ENCODE peak calls at places on chromosomes 12 and 14, in five cellular contexts. T is mesendoderm, B is neuronal stem cell, I is foreskin keratinocyte, F is breast epithelium. U is an unnamed sample.

GRCh38 chr14:98172243-98172778 is 1099.7 kb downstream of the BCL11B start:
- DNase-seq in T (no peak), B (no peak), I (no peak), F (no peak), U (no peak)

GRCh38 chr12:6788972-6789905 is at the start of gene CD4:
- DNase-seq in T (no peak), B (no peak), I (no peak), F (no peak), U (no peak)

GRCh38 chr14:92677087-92677668 is 71.2 kb downstream of the LGMN start:
- DNase-seq in T (no peak), B (no peak), I (no peak), F (no peak), U (no peak)

GRCh38 chr14:103746706-103747105 is 31.1 kb downstream of the ZFYVE21 start:
- DNase-seq in T (no peak), B (no peak), I (no peak), F (no peak), U (no peak)

GRCh38 chr12:126483145-126484068 is 1418.2 kb downstream of the AACS start:
- DNase-seq in T (no peak), B (no peak), I (peak), F (no peak), U (no peak)

GRCh38 chr12:96878704-96879103 is 28.4 kb upstream of the NEDD1 start:
- DNase-seq in T (no peak), B (no peak), I (no peak), F (no peak), U (no peak)

GRCh38 chr14:23640524-23641141 is 4.5 kb downstream of the DHRS2 start:
- DNase-seq in T (peak), B (no peak), I (no peak), F (no peak), U (no peak)

GRCh38 chr14:102523200-102524025 is 13.8 kb upstream of the ANKRD9 start:
- DNase-seq in T (no peak), B (no peak), I (no peak), F (no peak), U (no peak)

GRCh38 chr14:97393244-97393643 is 596.1 kb downstream of the VRK1 start:
- DNase-seq in T (no peak), B (no peak), I (no peak), F (no peak), U (no peak)

GRCh38 chr14:30874120-30874998 is at the start of gene COCH:
- DNase-seq in T (peak), B (peak), I (no peak), F (no peak), U (peak)

GRCh38 chr12:122306407-122306806 is 40.1 kb upstream of the VPS33A start:
- DNase-seq in T (peak), B (no peak), I (no peak), F (no peak), U (no peak)

GRCh38 chr14:96588410-96589249 is 86.4 kb downstream of the PAPOLA start:
- DNase-seq in T (no peak), B (no peak), I (no peak), F (no peak), U (no peak)

GRCh38 chr12:62966990-62967506 is 32.1 kb upstream of the PPM1H start:
- DNase-seq in T (no peak), B (no peak), I (no peak), F (no peak), U (no peak)

GRCh38 chr12:78431931-78432330 is 432.6 kb upstream of the SYT1 start:
- DNase-seq in T (no peak), B (no peak), I (peak), F (no peak), U (no peak)

GRCh38 chr14:83556746-83557460 is 1973.0 kb upstream of the FLRT2 start:
- DNase-seq in T (no peak), B (no peak), I (peak), F (no peak), U (no peak)

GRCh38 chr14:61233436-61233956 is 47.6 kb downstream of the TMEM30B start:
- DNase-seq in T (no peak), B (no peak), I (no peak), F (no peak), U (no peak)

GRCh38 chr14:104051092-104051813 is 34.2 kb upstream of the ASPG start:
- DNase-seq in T (no peak), B (no peak), I (no peak), F (no peak), U (no peak)

GRCh38 chr12:103279444-103279843 is 216.3 kb downstream of the C12orf42 start:
- DNase-seq in T (no peak), B (no peak), I (peak), F (no peak), U (no peak)

GRCh38 chr14:23364164-23364571 is 804 bp downstream of the EFS start:
- DNase-seq in T (peak), B (peak), I (no peak), F (peak), U (peak)

GRCh38 chr12:2683283-2684025 is 111.3 kb upstream of the FKBP4 start:
- DNase-seq in T (peak), B (no peak), I (no peak), F (no peak), U (no peak)

GRCh38 chr12:234891-235415 is 21.0 kb upstream of the SLC6A12 start:
- DNase-seq in T (no peak), B (no peak), I (no peak), F (peak), U (no peak)

GRCh38 chr12:94575645-94576393 is 74.5 kb downstream of the TMCC3 start:
- DNase-seq in T (peak), B (no peak), I (no peak), F (no peak), U (no peak)

GRCh38 chr12:13171921-13172859 is 24.3 kb upstream of the EMP1 start:
- DNase-seq in T (peak), B (no peak), I (peak), F (no peak), U (no peak)

DNA sequence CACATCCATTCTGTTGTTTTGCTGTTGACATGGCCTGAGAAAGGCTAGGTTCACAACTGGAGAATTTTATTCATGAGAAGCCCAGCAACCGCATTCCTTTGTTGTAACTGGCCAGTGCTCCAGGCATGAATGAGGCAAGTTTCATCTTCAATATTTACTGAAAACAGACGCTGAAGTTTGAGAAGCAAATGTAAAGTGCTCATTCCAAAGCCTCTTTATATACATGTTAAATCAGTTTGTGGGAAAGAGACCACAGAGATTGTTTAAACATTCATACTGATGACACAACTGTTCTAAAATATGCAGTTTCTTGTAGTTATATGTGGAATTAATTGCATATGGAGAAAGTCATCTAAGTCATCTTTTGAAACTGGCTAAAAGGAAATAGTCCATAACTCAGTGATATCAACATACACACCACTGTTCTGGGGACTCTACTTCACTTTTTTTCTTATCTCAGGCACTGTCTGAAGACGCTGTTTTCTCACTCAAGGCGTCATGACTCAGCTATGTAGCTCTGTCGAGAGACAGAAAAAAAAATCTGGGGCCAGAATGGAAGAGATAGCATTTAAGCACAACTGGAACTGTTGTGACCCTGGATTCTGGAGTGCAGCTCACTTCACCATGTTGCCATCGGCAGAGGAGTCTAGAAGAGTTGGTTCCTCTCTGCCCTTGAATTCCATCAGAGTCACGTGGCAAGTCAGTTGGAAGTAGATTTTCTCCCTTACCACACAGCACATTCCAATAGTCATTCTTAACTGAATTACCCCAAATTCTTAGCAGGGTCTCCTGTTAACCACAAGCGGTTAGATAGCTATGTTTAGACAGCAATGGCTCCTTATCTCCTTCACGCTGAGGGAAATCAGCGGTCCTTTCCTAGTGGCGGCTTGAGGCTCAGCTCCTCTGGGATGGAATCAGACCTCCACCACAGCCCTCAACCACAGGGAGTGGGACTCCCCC is 258.4 kb upstream of the HMGA2 start:
- DNase-seq in T (peak), B (no peak), I (peak), F (no peak), U (no peak)
- H3K27ac ChIP-seq in T (peak), B (no peak), I (no peak), F (no peak), U (no peak)

GRCh38 chr14:76760331-76761197 is 704 bp upstream of the VASH1 start:
- DNase-seq in T (no peak), B (no peak), I (no peak), F (no peak), U (no peak)

GRCh38 chr14:76761849-76762616 is 765 bp downstream of the VASH1 start:
- DNase-seq in T (no peak), B (no peak), I (no peak), F (no peak), U (no peak)

GRCh38 chr14:76762617-76763361 is 1.5 kb downstream of the VASH1 start:
- DNase-seq in T (no peak), B (no peak), I (no peak), F (no peak), U (no peak)

GRCh38 chr14:76759589-76759988 is 1.7 kb upstream of the VASH1 start:
- DNase-seq in T (no peak), B (no peak), I (no peak), F (no peak), U (no peak)

GRCh38 chr14:76761198-76761848 is at the start of gene VASH1:
- DNase-seq in T (peak), B (no peak), I (peak), F (no peak), U (peak)
- H3K27ac ChIP-seq in T (no peak), B (no peak), I (no peak), F (peak), U (peak)

DNA sequence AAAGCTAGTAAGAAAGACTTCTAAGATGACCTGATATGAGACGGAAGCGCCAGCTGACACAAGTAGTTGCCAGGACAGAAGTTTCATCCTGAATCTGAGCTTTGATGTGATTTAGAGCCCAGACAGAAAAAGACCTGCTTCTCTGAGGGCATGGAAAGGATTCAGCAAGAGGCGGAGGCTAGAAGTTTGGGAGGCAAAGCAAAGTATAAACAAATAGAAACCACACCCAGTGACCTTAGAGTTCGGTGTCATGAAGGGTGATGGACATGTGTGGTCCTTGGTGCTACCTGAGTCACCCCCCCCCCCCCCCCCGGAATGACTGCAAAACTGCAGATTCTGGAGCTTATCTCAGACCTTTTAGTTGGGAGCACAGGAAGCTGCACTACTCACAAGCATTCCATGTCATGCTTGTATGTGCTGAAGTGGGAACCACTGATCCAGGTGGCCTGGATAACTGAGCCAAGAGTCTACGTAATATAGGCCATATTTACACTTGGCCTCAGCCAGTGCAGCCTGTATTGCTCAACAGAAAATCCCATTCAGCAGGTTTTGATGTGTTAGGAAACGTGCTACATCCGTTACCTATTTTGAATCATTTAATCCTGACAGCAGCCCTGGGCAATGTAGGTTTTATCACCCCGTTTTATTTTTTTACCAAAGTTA is 191.4 kb downstream of the ANO6 start:
- DNase-seq in T (no peak), B (no peak), I (peak), F (no peak), U (no peak)
- H3K27ac ChIP-seq in T (no peak), B (no peak), I (no peak), F (no peak), U (no peak)

GRCh38 chr14:21095430-21096205 is 2.8 kb downstream of the ZNF219 start:
- DNase-seq in T (peak), B (no peak), I (peak), F (no peak), U (no peak)
- H3K27ac ChIP-seq in T (no peak), B (peak), I (no peak), F (peak), U (peak)

GRCh38 chr12:4566474-4566873 is 4.5 kb downstream of the DYRK4 start:
- DNase-seq in T (no peak), B (no peak), I (no peak), F (no peak), U (no peak)
- H3K27ac ChIP-seq in T (no peak), B (no peak), I (no peak), F (no peak), U (no peak)

GRCh38 chr14:64722842-64723447 is 18.7 kb downstream of the PLEKHG3 start:
- DNase-seq in T (no peak), B (no peak), I (peak), F (no peak), U (no peak)

GRCh38 chr14:64720190-64720589 is 16.0 kb downstream of the PLEKHG3 start:
- DNase-seq in T (peak), B (no peak), I (peak), F (peak), U (no peak)

GRCh38 chr14:64721899-64722298 is 17.7 kb downstream of the PLEKHG3 start:
- DNase-seq in T (no peak), B (no peak), I (no peak), F (peak), U (no peak)

GRCh38 chr14:64719601-64720000 is 15.4 kb downstream of the PLEKHG3 start:
- DNase-seq in T (peak), B (no peak), I (no peak), F (no peak), U (no peak)

GRCh38 chr14:64721391-64721791 is 17.2 kb downstream of the PLEKHG3 start:
- DNase-seq in T (no peak), B (no peak), I (no peak), F (peak), U (no peak)
- H3K27ac ChIP-seq in T (no peak), B (no peak), I (peak), F (peak), U (peak)

DNA sequence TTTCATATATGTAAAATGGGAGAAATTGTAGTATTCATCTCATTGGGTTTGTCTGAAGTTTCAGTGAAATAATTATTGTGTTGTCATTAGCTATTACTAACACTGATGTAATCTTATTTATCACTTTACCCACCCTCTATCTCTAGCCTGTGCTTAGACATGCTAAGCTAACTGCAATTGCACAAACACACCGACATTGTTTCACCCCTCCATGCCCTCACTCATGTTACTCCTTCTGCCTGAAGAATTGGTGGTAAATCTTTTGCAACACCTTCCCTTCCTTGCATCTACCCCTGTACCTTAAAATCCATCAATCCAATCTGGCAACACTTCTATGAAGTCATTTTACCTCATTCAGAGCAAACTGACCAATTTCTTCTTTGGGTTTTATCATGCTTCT is 241.5 kb downstream of the BCAT1 start:
- DNase-seq in T (no peak), B (no peak), I (peak), F (no peak), U (no peak)
- H3K27ac ChIP-seq in T (no peak), B (no peak), I (no peak), F (no peak), U (no peak)

GRCh38 chr12:100797246-100797645 is 2.7 kb downstream of the ANO4 start:
- DNase-seq in T (peak), B (peak), I (no peak), F (no peak), U (no peak)
- H3K27ac ChIP-seq in T (no peak), B (no peak), I (no peak), F (no peak), U (peak)

DNA sequence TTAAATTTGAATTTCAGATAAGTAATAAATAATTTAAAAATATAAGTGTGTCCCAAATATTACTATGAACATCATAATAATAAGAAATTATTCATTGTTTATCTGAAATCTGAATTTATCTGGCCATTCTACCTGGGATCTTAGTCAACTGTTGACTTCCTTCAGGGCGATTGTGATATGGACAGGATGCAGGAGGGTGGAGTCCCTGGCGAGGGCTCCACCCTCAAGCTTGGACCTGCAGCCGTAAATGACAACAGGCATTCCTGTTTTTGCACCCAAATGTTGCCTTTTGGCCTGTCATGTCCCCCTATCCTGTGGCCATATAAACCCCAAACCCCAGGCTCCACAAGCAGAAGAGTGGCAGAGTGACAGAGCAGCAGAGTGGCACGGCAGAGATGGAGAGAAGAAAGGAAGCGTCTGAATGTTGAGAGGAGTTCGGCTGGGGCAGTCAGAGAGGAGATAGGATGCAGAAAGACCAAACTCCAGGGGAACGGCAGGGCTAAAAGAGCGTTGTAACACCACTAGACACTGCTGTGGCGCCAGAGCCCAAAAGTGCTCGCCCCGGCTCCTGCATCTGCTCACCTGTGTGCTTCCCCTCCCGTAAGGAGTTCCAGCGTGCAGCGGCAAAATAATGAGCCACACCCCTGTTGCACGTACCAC is 39.4 kb upstream of the FUT8 start:
- DNase-seq in T (no peak), B (no peak), I (no peak), F (no peak), U (no peak)
- H3K27ac ChIP-seq in T (no peak), B (no peak), I (no peak), F (no peak), U (peak)